ENCODE peak calls at places on chromosomes 2 and 18, in eight cellular contexts. One of them, this sample, is unnamed.

GRCh38 chr2:120385355-120386127 is 39.6 kb downstream of the INHBB start:
- DNase-seq in psoas muscle: no peak
- DNase-seq in T-helper 2 cell treated with Interferon-gamma antibody and Interleukin-4, amounts not matched to agents 5 μg/mL and 100 μg/mL, for 36 hours: no peak
- DNase-seq in effector CD4-positive, alpha-beta T cell: no peak
- DNase-seq in H54: no peak
- DNase-seq in stimulated activated CD4-positive, alpha-beta T cell treated with anti-CD3 and anti-CD28 coated beads, Interleukin-15, amount 100 ng/mL, for 24 hours: no peak
- DNase-seq in SW480: peak
- DNase-seq in HCT116: no peak
- DNase-seq in this sample: no peak

GRCh38 chr2:209097168-209097567 is 326.7 kb upstream of the MAP2 start:
- DNase-seq in T-helper 2 cell treated with Interferon-gamma antibody and Interleukin-4, amounts not matched to agents 5 μg/mL and 100 μg/mL, for 36 hours: no peak
- DNase-seq in HCT116: no peak
- DNase-seq in effector CD4-positive, alpha-beta T cell: no peak
- DNase-seq in psoas muscle: no peak
- DNase-seq in stimulated activated CD4-positive, alpha-beta T cell treated with anti-CD3 and anti-CD28 coated beads, Interleukin-15, amount 100 ng/mL, for 24 hours: no peak
- DNase-seq in SW480: no peak
- DNase-seq in H54: no peak
- DNase-seq in this sample: no peak

GRCh38 chr2:50181212-50181611 is 850.7 kb downstream of the NRXN1 start:
- DNase-seq in effector CD4-positive, alpha-beta T cell: no peak
- DNase-seq in HCT116: no peak
- DNase-seq in H54: no peak
- DNase-seq in SW480: no peak
- DNase-seq in psoas muscle: no peak
- DNase-seq in stimulated activated CD4-positive, alpha-beta T cell treated with anti-CD3 and anti-CD28 coated beads, Interleukin-15, amount 100 ng/mL, for 24 hours: no peak
- DNase-seq in T-helper 2 cell treated with Interferon-gamma antibody and Interleukin-4, amounts not matched to agents 5 μg/mL and 100 μg/mL, for 36 hours: no peak
- DNase-seq in this sample: no peak

GRCh38 chr2:215950009-215950408 is 63.3 kb downstream of the MREG start:
- DNase-seq in T-helper 2 cell treated with Interferon-gamma antibody and Interleukin-4, amounts not matched to agents 5 μg/mL and 100 μg/mL, for 36 hours: no peak
- DNase-seq in psoas muscle: no peak
- DNase-seq in SW480: peak
- DNase-seq in effector CD4-positive, alpha-beta T cell: no peak
- DNase-seq in HCT116: peak
- DNase-seq in H54: no peak
- DNase-seq in stimulated activated CD4-positive, alpha-beta T cell treated with anti-CD3 and anti-CD28 coated beads, Interleukin-15, amount 100 ng/mL, for 24 hours: no peak
- DNase-seq in this sample: peak

GRCh38 chr2:54428401-54428800 is 27.7 kb upstream of the SPTBN1 start:
- DNase-seq in H54: no peak
- DNase-seq in HCT116: no peak
- DNase-seq in T-helper 2 cell treated with Interferon-gamma antibody and Interleukin-4, amounts not matched to agents 5 μg/mL and 100 μg/mL, for 36 hours: no peak
- DNase-seq in SW480: no peak
- DNase-seq in psoas muscle: peak
- DNase-seq in stimulated activated CD4-positive, alpha-beta T cell treated with anti-CD3 and anti-CD28 coated beads, Interleukin-15, amount 100 ng/mL, for 24 hours: no peak
- DNase-seq in effector CD4-positive, alpha-beta T cell: no peak
- DNase-seq in this sample: no peak

GRCh38 chr2:145682536-145683157 is 1162.7 kb upstream of the ZEB2 start:
- DNase-seq in stimulated activated CD4-positive, alpha-beta T cell treated with anti-CD3 and anti-CD28 coated beads, Interleukin-15, amount 100 ng/mL, for 24 hours: no peak
- DNase-seq in SW480: no peak
- DNase-seq in H54: no peak
- DNase-seq in HCT116: no peak
- DNase-seq in effector CD4-positive, alpha-beta T cell: no peak
- DNase-seq in psoas muscle: no peak
- DNase-seq in T-helper 2 cell treated with Interferon-gamma antibody and Interleukin-4, amounts not matched to agents 5 μg/mL and 100 μg/mL, for 36 hours: no peak
- DNase-seq in this sample: no peak

GRCh38 chr2:69733338-69734039 is 8.4 kb upstream of the ANXA4 start:
- DNase-seq in T-helper 2 cell treated with Interferon-gamma antibody and Interleukin-4, amounts not matched to agents 5 μg/mL and 100 μg/mL, for 36 hours: no peak
- DNase-seq in stimulated activated CD4-positive, alpha-beta T cell treated with anti-CD3 and anti-CD28 coated beads, Interleukin-15, amount 100 ng/mL, for 24 hours: no peak
- DNase-seq in effector CD4-positive, alpha-beta T cell: no peak
- DNase-seq in SW480: no peak
- DNase-seq in H54: no peak
- DNase-seq in psoas muscle: no peak
- DNase-seq in HCT116: no peak
- DNase-seq in this sample: no peak

GRCh38 chr18:23958036-23958435 is 56.5 kb upstream of the TTC39C start:
- DNase-seq in H54: no peak
- DNase-seq in T-helper 2 cell treated with Interferon-gamma antibody and Interleukin-4, amounts not matched to agents 5 μg/mL and 100 μg/mL, for 36 hours: no peak
- DNase-seq in stimulated activated CD4-positive, alpha-beta T cell treated with anti-CD3 and anti-CD28 coated beads, Interleukin-15, amount 100 ng/mL, for 24 hours: no peak
- DNase-seq in HCT116: no peak
- DNase-seq in SW480: no peak
- DNase-seq in effector CD4-positive, alpha-beta T cell: no peak
- DNase-seq in psoas muscle: peak
- DNase-seq in this sample: no peak

GRCh38 chr2:218252509-218253247 is 8.1 kb upstream of the GPBAR1 start:
- DNase-seq in psoas muscle: no peak
- DNase-seq in H54: no peak
- DNase-seq in T-helper 2 cell treated with Interferon-gamma antibody and Interleukin-4, amounts not matched to agents 5 μg/mL and 100 μg/mL, for 36 hours: no peak
- DNase-seq in HCT116: no peak
- DNase-seq in stimulated activated CD4-positive, alpha-beta T cell treated with anti-CD3 and anti-CD28 coated beads, Interleukin-15, amount 100 ng/mL, for 24 hours: no peak
- DNase-seq in SW480: no peak
- DNase-seq in effector CD4-positive, alpha-beta T cell: no peak
- DNase-seq in this sample: no peak

GRCh38 chr2:11329759-11330158 is 14.7 kb downstream of the ROCK2 start:
- DNase-seq in stimulated activated CD4-positive, alpha-beta T cell treated with anti-CD3 and anti-CD28 coated beads, Interleukin-15, amount 100 ng/mL, for 24 hours: no peak
- DNase-seq in HCT116: no peak
- DNase-seq in psoas muscle: no peak
- DNase-seq in T-helper 2 cell treated with Interferon-gamma antibody and Interleukin-4, amounts not matched to agents 5 μg/mL and 100 μg/mL, for 36 hours: no peak
- DNase-seq in SW480: no peak
- DNase-seq in H54: no peak
- DNase-seq in effector CD4-positive, alpha-beta T cell: no peak
- DNase-seq in this sample: peak

GRCh38 chr2:210224660-210225460 is at the start of gene ACADL:
- DNase-seq in effector CD4-positive, alpha-beta T cell: no peak
- DNase-seq in SW480: peak
- DNase-seq in HCT116: no peak
- DNase-seq in psoas muscle: peak
- DNase-seq in T-helper 2 cell treated with Interferon-gamma antibody and Interleukin-4, amounts not matched to agents 5 μg/mL and 100 μg/mL, for 36 hours: peak
- DNase-seq in stimulated activated CD4-positive, alpha-beta T cell treated with anti-CD3 and anti-CD28 coated beads, Interleukin-15, amount 100 ng/mL, for 24 hours: peak
- DNase-seq in H54: no peak
- DNase-seq in this sample: peak

GRCh38 chr2:39845460-39846146 is 66.5 kb upstream of the THUMPD2 start:
- DNase-seq in effector CD4-positive, alpha-beta T cell: no peak
- DNase-seq in psoas muscle: no peak
- DNase-seq in T-helper 2 cell treated with Interferon-gamma antibody and Interleukin-4, amounts not matched to agents 5 μg/mL and 100 μg/mL, for 36 hours: no peak
- DNase-seq in H54: peak
- DNase-seq in stimulated activated CD4-positive, alpha-beta T cell treated with anti-CD3 and anti-CD28 coated beads, Interleukin-15, amount 100 ng/mL, for 24 hours: no peak
- DNase-seq in HCT116: peak
- DNase-seq in SW480: no peak
- DNase-seq in this sample: no peak

GRCh38 chr2:229714080-229714735 is at the start of gene DNER:
- DNase-seq in H54: peak
- DNase-seq in HCT116: no peak
- DNase-seq in effector CD4-positive, alpha-beta T cell: no peak
- DNase-seq in T-helper 2 cell treated with Interferon-gamma antibody and Interleukin-4, amounts not matched to agents 5 μg/mL and 100 μg/mL, for 36 hours: peak
- DNase-seq in SW480: peak
- DNase-seq in stimulated activated CD4-positive, alpha-beta T cell treated with anti-CD3 and anti-CD28 coated beads, Interleukin-15, amount 100 ng/mL, for 24 hours: peak
- DNase-seq in psoas muscle: peak
- DNase-seq in this sample: no peak

GRCh38 chr2:55148269-55148668 is 83.8 kb downstream of the CLHC1 start:
- DNase-seq in T-helper 2 cell treated with Interferon-gamma antibody and Interleukin-4, amounts not matched to agents 5 μg/mL and 100 μg/mL, for 36 hours: no peak
- DNase-seq in effector CD4-positive, alpha-beta T cell: no peak
- DNase-seq in psoas muscle: no peak
- DNase-seq in H54: no peak
- DNase-seq in HCT116: no peak
- DNase-seq in SW480: no peak
- DNase-seq in stimulated activated CD4-positive, alpha-beta T cell treated with anti-CD3 and anti-CD28 coated beads, Interleukin-15, amount 100 ng/mL, for 24 hours: no peak
- DNase-seq in this sample: peak

GRCh38 chr2:204104821-204105220 is 168.3 kb downstream of the ICOS start:
- DNase-seq in HCT116: no peak
- DNase-seq in SW480: no peak
- DNase-seq in T-helper 2 cell treated with Interferon-gamma antibody and Interleukin-4, amounts not matched to agents 5 μg/mL and 100 μg/mL, for 36 hours: peak
- DNase-seq in effector CD4-positive, alpha-beta T cell: no peak
- DNase-seq in H54: no peak
- DNase-seq in psoas muscle: no peak
- DNase-seq in stimulated activated CD4-positive, alpha-beta T cell treated with anti-CD3 and anti-CD28 coated beads, Interleukin-15, amount 100 ng/mL, for 24 hours: peak
- DNase-seq in this sample: no peak

GRCh38 chr2:121489944-121490585 is 40.6 kb upstream of the RNU4ATAC start:
- DNase-seq in stimulated activated CD4-positive, alpha-beta T cell treated with anti-CD3 and anti-CD28 coated beads, Interleukin-15, amount 100 ng/mL, for 24 hours: no peak
- DNase-seq in effector CD4-positive, alpha-beta T cell: no peak
- DNase-seq in SW480: no peak
- DNase-seq in T-helper 2 cell treated with Interferon-gamma antibody and Interleukin-4, amounts not matched to agents 5 μg/mL and 100 μg/mL, for 36 hours: no peak
- DNase-seq in H54: no peak
- DNase-seq in HCT116: no peak
- DNase-seq in psoas muscle: no peak
- DNase-seq in this sample: peak

GRCh38 chr18:42675810-42676209 is 439.7 kb downstream of the RIT2 start:
- DNase-seq in effector CD4-positive, alpha-beta T cell: no peak
- DNase-seq in psoas muscle: no peak
- DNase-seq in T-helper 2 cell treated with Interferon-gamma antibody and Interleukin-4, amounts not matched to agents 5 μg/mL and 100 μg/mL, for 36 hours: no peak
- DNase-seq in HCT116: no peak
- DNase-seq in stimulated activated CD4-positive, alpha-beta T cell treated with anti-CD3 and anti-CD28 coated beads, Interleukin-15, amount 100 ng/mL, for 24 hours: no peak
- DNase-seq in SW480: no peak
- DNase-seq in H54: no peak
- DNase-seq in this sample: no peak

GRCh38 chr2:138948070-138948539 is 167.9 kb upstream of the NXPH2 start:
- DNase-seq in psoas muscle: no peak
- DNase-seq in SW480: peak
- DNase-seq in effector CD4-positive, alpha-beta T cell: no peak
- DNase-seq in stimulated activated CD4-positive, alpha-beta T cell treated with anti-CD3 and anti-CD28 coated beads, Interleukin-15, amount 100 ng/mL, for 24 hours: no peak
- DNase-seq in HCT116: peak
- DNase-seq in H54: peak
- DNase-seq in T-helper 2 cell treated with Interferon-gamma antibody and Interleukin-4, amounts not matched to agents 5 μg/mL and 100 μg/mL, for 36 hours: no peak
- DNase-seq in this sample: peak

GRCh38 chr18:8052237-8052701 is 485.2 kb downstream of the PTPRM start:
- DNase-seq in psoas muscle: no peak
- DNase-seq in H54: no peak
- DNase-seq in stimulated activated CD4-positive, alpha-beta T cell treated with anti-CD3 and anti-CD28 coated beads, Interleukin-15, amount 100 ng/mL, for 24 hours: no peak
- DNase-seq in effector CD4-positive, alpha-beta T cell: no peak
- DNase-seq in SW480: peak
- DNase-seq in T-helper 2 cell treated with Interferon-gamma antibody and Interleukin-4, amounts not matched to agents 5 μg/mL and 100 μg/mL, for 36 hours: no peak
- DNase-seq in HCT116: no peak
- DNase-seq in this sample: no peak

GRCh38 chr2:159694500-159695040 is 17.7 kb upstream of the MARCHF7 start:
- DNase-seq in H54: no peak
- DNase-seq in effector CD4-positive, alpha-beta T cell: no peak
- DNase-seq in T-helper 2 cell treated with Interferon-gamma antibody and Interleukin-4, amounts not matched to agents 5 μg/mL and 100 μg/mL, for 36 hours: no peak
- DNase-seq in SW480: no peak
- DNase-seq in HCT116: no peak
- DNase-seq in stimulated activated CD4-positive, alpha-beta T cell treated with anti-CD3 and anti-CD28 coated beads, Interleukin-15, amount 100 ng/mL, for 24 hours: no peak
- DNase-seq in psoas muscle: no peak
- DNase-seq in this sample: no peak

GRCh38 chr2:102253140-102253752 is 58.1 kb upstream of the IL1RL1 start:
- DNase-seq in SW480: no peak
- DNase-seq in effector CD4-positive, alpha-beta T cell: no peak
- DNase-seq in H54: no peak
- DNase-seq in stimulated activated CD4-positive, alpha-beta T cell treated with anti-CD3 and anti-CD28 coated beads, Interleukin-15, amount 100 ng/mL, for 24 hours: peak
- DNase-seq in psoas muscle: no peak
- DNase-seq in HCT116: no peak
- DNase-seq in T-helper 2 cell treated with Interferon-gamma antibody and Interleukin-4, amounts not matched to agents 5 μg/mL and 100 μg/mL, for 36 hours: no peak
- DNase-seq in this sample: no peak

GRCh38 chr2:33153008-33153407 is 206.3 kb downstream of the LTBP1 start:
- DNase-seq in HCT116: no peak
- DNase-seq in effector CD4-positive, alpha-beta T cell: no peak
- DNase-seq in stimulated activated CD4-positive, alpha-beta T cell treated with anti-CD3 and anti-CD28 coated beads, Interleukin-15, amount 100 ng/mL, for 24 hours: no peak
- DNase-seq in T-helper 2 cell treated with Interferon-gamma antibody and Interleukin-4, amounts not matched to agents 5 μg/mL and 100 μg/mL, for 36 hours: no peak
- DNase-seq in psoas muscle: no peak
- DNase-seq in SW480: no peak
- DNase-seq in H54: no peak
- DNase-seq in this sample: peak

GRCh38 chr2:206915136-206915535 is 24.2 kb upstream of the CPO start:
- DNase-seq in effector CD4-positive, alpha-beta T cell: no peak
- DNase-seq in SW480: peak
- DNase-seq in psoas muscle: no peak
- DNase-seq in T-helper 2 cell treated with Interferon-gamma antibody and Interleukin-4, amounts not matched to agents 5 μg/mL and 100 μg/mL, for 36 hours: peak
- DNase-seq in stimulated activated CD4-positive, alpha-beta T cell treated with anti-CD3 and anti-CD28 coated beads, Interleukin-15, amount 100 ng/mL, for 24 hours: peak
- DNase-seq in HCT116: peak
- DNase-seq in H54: peak
- DNase-seq in this sample: peak

GRCh38 chr18:40058811-40059570 is 1896.0 kb upstream of the PIK3C3 start:
- DNase-seq in effector CD4-positive, alpha-beta T cell: no peak
- DNase-seq in T-helper 2 cell treated with Interferon-gamma antibody and Interleukin-4, amounts not matched to agents 5 μg/mL and 100 μg/mL, for 36 hours: no peak
- DNase-seq in psoas muscle: no peak
- DNase-seq in HCT116: no peak
- DNase-seq in SW480: no peak
- DNase-seq in H54: no peak
- DNase-seq in stimulated activated CD4-positive, alpha-beta T cell treated with anti-CD3 and anti-CD28 coated beads, Interleukin-15, amount 100 ng/mL, for 24 hours: no peak
- DNase-seq in this sample: no peak

GRCh38 chr18:39564716-39565115 is 1999.1 kb upstream of the CELF4 start:
- DNase-seq in stimulated activated CD4-positive, alpha-beta T cell treated with anti-CD3 and anti-CD28 coated beads, Interleukin-15, amount 100 ng/mL, for 24 hours: no peak
- DNase-seq in HCT116: no peak
- DNase-seq in H54: no peak
- DNase-seq in effector CD4-positive, alpha-beta T cell: no peak
- DNase-seq in T-helper 2 cell treated with Interferon-gamma antibody and Interleukin-4, amounts not matched to agents 5 μg/mL and 100 μg/mL, for 36 hours: no peak
- DNase-seq in psoas muscle: no peak
- DNase-seq in SW480: no peak
- DNase-seq in this sample: peak

GRCh38 chr18:21912339-21913239 is 172.0 kb downstream of the MIB1 start:
- DNase-seq in H54: no peak
- DNase-seq in HCT116: no peak
- DNase-seq in stimulated activated CD4-positive, alpha-beta T cell treated with anti-CD3 and anti-CD28 coated beads, Interleukin-15, amount 100 ng/mL, for 24 hours: no peak
- DNase-seq in T-helper 2 cell treated with Interferon-gamma antibody and Interleukin-4, amounts not matched to agents 5 μg/mL and 100 μg/mL, for 36 hours: no peak
- DNase-seq in SW480: no peak
- DNase-seq in effector CD4-positive, alpha-beta T cell: no peak
- DNase-seq in psoas muscle: no peak
- DNase-seq in this sample: no peak

GRCh38 chr2:40606862-40607261 is 155.0 kb upstream of the SLC8A1 start:
- DNase-seq in stimulated activated CD4-positive, alpha-beta T cell treated with anti-CD3 and anti-CD28 coated beads, Interleukin-15, amount 100 ng/mL, for 24 hours: no peak
- DNase-seq in H54: peak
- DNase-seq in T-helper 2 cell treated with Interferon-gamma antibody and Interleukin-4, amounts not matched to agents 5 μg/mL and 100 μg/mL, for 36 hours: no peak
- DNase-seq in psoas muscle: no peak
- DNase-seq in SW480: no peak
- DNase-seq in HCT116: no peak
- DNase-seq in effector CD4-positive, alpha-beta T cell: no peak
- DNase-seq in this sample: no peak

GRCh38 chr2:158940356-158940755 is 28.1 kb upstream of the TANC1 start:
- DNase-seq in stimulated activated CD4-positive, alpha-beta T cell treated with anti-CD3 and anti-CD28 coated beads, Interleukin-15, amount 100 ng/mL, for 24 hours: no peak
- DNase-seq in H54: no peak
- DNase-seq in T-helper 2 cell treated with Interferon-gamma antibody and Interleukin-4, amounts not matched to agents 5 μg/mL and 100 μg/mL, for 36 hours: no peak
- DNase-seq in psoas muscle: no peak
- DNase-seq in HCT116: no peak
- DNase-seq in effector CD4-positive, alpha-beta T cell: no peak
- DNase-seq in SW480: no peak
- DNase-seq in this sample: no peak

GRCh38 chr2:30222636-30223360 is 8.5 kb upstream of the LBH start:
- DNase-seq in HCT116: no peak
- DNase-seq in SW480: no peak
- DNase-seq in psoas muscle: no peak
- DNase-seq in H54: no peak
- DNase-seq in stimulated activated CD4-positive, alpha-beta T cell treated with anti-CD3 and anti-CD28 coated beads, Interleukin-15, amount 100 ng/mL, for 24 hours: no peak
- DNase-seq in T-helper 2 cell treated with Interferon-gamma antibody and Interleukin-4, amounts not matched to agents 5 μg/mL and 100 μg/mL, for 36 hours: no peak
- DNase-seq in effector CD4-positive, alpha-beta T cell: no peak
- DNase-seq in this sample: no peak

GRCh38 chr2:23988371-23988770 is 21.5 kb upstream of the MFSD2B start:
- DNase-seq in SW480: peak
- DNase-seq in psoas muscle: no peak
- DNase-seq in H54: no peak
- DNase-seq in stimulated activated CD4-positive, alpha-beta T cell treated with anti-CD3 and anti-CD28 coated beads, Interleukin-15, amount 100 ng/mL, for 24 hours: no peak
- DNase-seq in T-helper 2 cell treated with Interferon-gamma antibody and Interleukin-4, amounts not matched to agents 5 μg/mL and 100 μg/mL, for 36 hours: no peak
- DNase-seq in effector CD4-positive, alpha-beta T cell: no peak
- DNase-seq in HCT116: no peak
- DNase-seq in this sample: no peak

GRCh38 chr18:55489034-55489741 is 98.8 kb downstream of the TCF4 start:
- DNase-seq in HCT116: no peak
- DNase-seq in T-helper 2 cell treated with Interferon-gamma antibody and Interleukin-4, amounts not matched to agents 5 μg/mL and 100 μg/mL, for 36 hours: peak
- DNase-seq in effector CD4-positive, alpha-beta T cell: no peak
- DNase-seq in stimulated activated CD4-positive, alpha-beta T cell treated with anti-CD3 and anti-CD28 coated beads, Interleukin-15, amount 100 ng/mL, for 24 hours: no peak
- DNase-seq in psoas muscle: no peak
- DNase-seq in SW480: no peak
- DNase-seq in H54: no peak
- DNase-seq in this sample: no peak

GRCh38 chr2:161414385-161415040 is 1.6 kb upstream of the TBR1 start:
- DNase-seq in psoas muscle: peak
- DNase-seq in HCT116: no peak
- DNase-seq in effector CD4-positive, alpha-beta T cell: no peak
- DNase-seq in stimulated activated CD4-positive, alpha-beta T cell treated with anti-CD3 and anti-CD28 coated beads, Interleukin-15, amount 100 ng/mL, for 24 hours: peak
- DNase-seq in SW480: peak
- DNase-seq in T-helper 2 cell treated with Interferon-gamma antibody and Interleukin-4, amounts not matched to agents 5 μg/mL and 100 μg/mL, for 36 hours: no peak
- DNase-seq in H54: peak
- DNase-seq in this sample: peak

GRCh38 chr2:73260338-73260984 is 23.8 kb downstream of the FBXO41 start:
- DNase-seq in stimulated activated CD4-positive, alpha-beta T cell treated with anti-CD3 and anti-CD28 coated beads, Interleukin-15, amount 100 ng/mL, for 24 hours: peak
- DNase-seq in H54: peak
- DNase-seq in T-helper 2 cell treated with Interferon-gamma antibody and Interleukin-4, amounts not matched to agents 5 μg/mL and 100 μg/mL, for 36 hours: no peak
- DNase-seq in effector CD4-positive, alpha-beta T cell: no peak
- DNase-seq in SW480: peak
- DNase-seq in psoas muscle: peak
- DNase-seq in HCT116: no peak
- DNase-seq in this sample: peak

GRCh38 chr2:158315000-158315399 is 141.6 kb downstream of the CCDC148 start:
- DNase-seq in stimulated activated CD4-positive, alpha-beta T cell treated with anti-CD3 and anti-CD28 coated beads, Interleukin-15, amount 100 ng/mL, for 24 hours: no peak
- DNase-seq in HCT116: no peak
- DNase-seq in H54: no peak
- DNase-seq in psoas muscle: no peak
- DNase-seq in T-helper 2 cell treated with Interferon-gamma antibody and Interleukin-4, amounts not matched to agents 5 μg/mL and 100 μg/mL, for 36 hours: no peak
- DNase-seq in effector CD4-positive, alpha-beta T cell: no peak
- DNase-seq in SW480: no peak
- DNase-seq in this sample: no peak

This sample was measured in fibroblast of villous mesenchyme.